ENCODE peak calls at places on chromosomes 2 and 18, in ten cellular contexts. A is GM12878, G is K562, Y is mammary epithelial cell, N is fibroblast of lung, B is H1, L is HCT116, K is astrocyte, M is neural progenitor cell, X is GM23248. R is an unnamed sample.

GRCh38 chr18:36544036-36544725 is 246.7 kb downstream of the FHOD3 start:
- DNase-seq in Y (peak), A (no peak), N (peak), K (peak), X (no peak), B (no peak), G (no peak), M (no peak), L (no peak), R (no peak)

GRCh38 chr2:171673928-171674327 is 13.3 kb upstream of the DYNC1I2 start:
- DNase-seq in L (no peak), N (no peak), K (no peak), G (no peak), Y (no peak), A (no peak), B (no peak), M (no peak), X (peak), R (no peak)

GRCh38 chr2:85257359-85258193 is 70.2 kb downstream of the TGOLN2 start:
- DNase-seq in Y (no peak), N (no peak), X (peak), L (no peak), K (no peak), A (no peak), M (no peak), B (no peak), G (no peak), R (no peak)

GRCh38 chr18:79988925-79989361 is 580 bp upstream of the TXNL4A start:
- DNase-seq in A (no peak), B (no peak), K (peak), G (no peak), M (peak), N (peak), Y (no peak), X (peak), L (no peak), R (peak)

GRCh38 chr2:227805578-227805977 is 8.1 kb upstream of the CCL20 start:
- DNase-seq in N (peak), B (no peak), L (no peak), G (no peak), X (no peak), Y (no peak), A (peak), M (no peak), K (peak), R (no peak)

GRCh38 chr18:9708882-9709877 is 1.1 kb downstream of the RAB31 start:
- DNase-seq in K (no peak), Y (no peak), G (peak), X (peak), N (peak), M (peak), A (no peak), L (no peak), B (no peak), R (no peak)

GRCh38 chr18:75276813-75277628 is 66.4 kb downstream of the TSHZ1 start:
- DNase-seq in L (no peak), N (peak), G (no peak), K (peak), X (peak), B (no peak), A (no peak), Y (no peak), M (no peak), R (no peak)

GRCh38 chr2:14975401-14975800 is 342.9 kb downstream of the LRATD1 start:
- DNase-seq in A (no peak), X (peak), Y (peak), G (no peak), N (peak), K (peak), B (no peak), M (no peak), L (no peak), R (no peak)

GRCh38 chr2:19362652-19363473 is 4.4 kb upstream of the OSR1 start:
- DNase-seq in G (peak), B (no peak), Y (peak), M (peak), A (no peak), K (peak), L (peak), X (peak), N (peak), R (peak)

GRCh38 chr2:75466708-75467311 is 93.9 kb downstream of the EVA1A start:
- DNase-seq in G (peak), N (peak), X (peak), L (peak), B (peak), A (no peak), Y (peak), M (peak), K (no peak), R (no peak)

GRCh38 chr2:58852243-58852642 is 611.1 kb upstream of the FANCL start:
- DNase-seq in G (no peak), Y (no peak), M (no peak), X (no peak), B (no peak), A (no peak), L (no peak), K (no peak), N (no peak), R (no peak)

GRCh38 chr2:100281521-100282438 is 40.5 kb downstream of the LONRF2 start:
- DNase-seq in A (no peak), L (no peak), M (peak), G (peak), Y (no peak), B (no peak), X (peak), K (peak), N (peak), R (no peak)

GRCh38 chr2:8644605-8645175 is 37.2 kb upstream of the ID2 start:
- DNase-seq in L (no peak), K (no peak), X (no peak), B (no peak), G (peak), A (no peak), Y (no peak), N (no peak), M (no peak), R (peak)

GRCh38 chr2:177147093-177147694 is 65.4 kb upstream of the HNRNPA3 start:
- DNase-seq in B (no peak), M (peak), A (peak), Y (peak), K (peak), G (peak), L (no peak), X (peak), N (peak), R (peak)

GRCh38 chr2:234631896-234632514 is 135.1 kb upstream of the ARL4C start:
- DNase-seq in L (no peak), N (no peak), A (no peak), X (no peak), K (no peak), M (peak), G (no peak), Y (no peak), B (peak), R (no peak)

GRCh38 chr2:133063792-133064191 is 393.8 kb upstream of the LYPD1 start:
- DNase-seq in Y (peak), L (no peak), B (peak), G (no peak), X (peak), A (no peak), K (peak), M (peak), N (peak), R (peak)

GRCh38 chr2:145028055-145028630 is 508.2 kb upstream of the ZEB2 start:
- DNase-seq in N (no peak), M (no peak), B (no peak), L (no peak), G (no peak), K (no peak), A (no peak), X (no peak), Y (no peak), R (no peak)

GRCh38 chr18:4831127-4831526 is 365.9 kb downstream of the AKAIN1 start:
- DNase-seq in K (no peak), X (no peak), Y (no peak), L (no peak), M (no peak), N (no peak), B (no peak), A (no peak), G (no peak), R (no peak)

GRCh38 chr2:207226243-207226642 is 60.5 kb upstream of the KLF7 start:
- DNase-seq in Y (no peak), G (no peak), N (no peak), K (no peak), L (no peak), M (no peak), B (no peak), X (peak), A (no peak), R (no peak)

GRCh38 chr2:104855174-104856085 is 1.5 kb downstream of the POU3F3 start:
- DNase-seq in M (peak), X (no peak), A (no peak), B (no peak), K (no peak), L (no peak), G (no peak), N (no peak), Y (no peak), R (no peak)

GRCh38 chr2:104853926-104854506 is at the start of gene POU3F3:
- DNase-seq in G (no peak), B (peak), M (peak), L (no peak), A (no peak), K (peak), Y (no peak), N (peak), X (peak), R (no peak)

GRCh38 chr2:104853401-104853925 is 452 bp upstream of the POU3F3 start:
- DNase-seq in Y (no peak), M (no peak), X (no peak), A (no peak), K (no peak), B (no peak), G (no peak), L (no peak), N (no peak), R (no peak)

GRCh38 chr2:104856086-104856972 is 2.4 kb downstream of the POU3F3 start:
- DNase-seq in Y (no peak), K (no peak), B (no peak), A (no peak), N (peak), L (no peak), G (no peak), X (no peak), M (peak), R (no peak)

DNA sequence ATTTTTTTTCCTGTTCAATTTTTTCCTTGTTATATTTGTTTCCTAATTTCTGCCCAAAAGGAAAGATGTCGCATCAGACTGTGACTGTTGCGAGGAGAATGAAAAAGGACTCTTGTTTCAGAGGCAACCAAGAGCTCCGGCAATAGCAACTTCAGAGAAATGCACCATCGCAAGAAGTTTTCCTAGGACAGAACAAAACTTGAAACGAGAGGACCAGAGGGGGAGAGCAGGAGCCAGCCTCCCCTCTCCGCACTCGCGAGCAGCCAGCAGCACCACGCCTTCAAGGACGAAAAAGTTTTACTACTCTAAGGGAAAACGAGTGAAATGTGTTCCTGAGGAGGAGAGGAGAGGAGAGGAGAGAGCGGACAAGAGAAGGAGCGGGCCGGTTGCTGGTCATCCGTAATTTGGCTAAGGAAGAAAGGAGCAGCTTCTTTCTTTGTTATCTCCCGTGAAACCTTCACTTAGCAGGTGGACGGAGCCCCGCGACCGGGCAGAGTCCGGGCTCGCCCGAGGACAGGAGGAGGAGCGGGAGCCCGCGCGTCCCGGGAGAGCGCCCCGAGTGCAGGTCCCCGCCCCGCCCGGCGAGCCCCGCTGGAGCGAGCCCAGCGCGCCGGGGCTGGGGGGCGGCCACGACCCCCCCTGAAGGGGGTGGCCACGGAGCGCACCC is 725 bp downstream of the POU3F3 start:
- DNase-seq in A (no peak), K (no peak), Y (no peak), G (no peak), L (no peak), X (peak), N (peak), M (peak), B (no peak), R (no peak)
- TF ChIP-seq EZH2 in A (peak), K (peak), Y (peak), G (no peak), L (no peak), X (peak), N (peak), M (peak), B (peak), R (no peak)

GRCh38 chr2:215876139-215876936 is 137.0 kb downstream of the MREG start:
- DNase-seq in G (no peak), N (no peak), K (no peak), L (no peak), A (no peak), Y (no peak), M (no peak), X (no peak), B (no peak), R (no peak)

GRCh38 chr2:215880970-215881369 is 132.4 kb downstream of the MREG start:
- DNase-seq in M (no peak), N (peak), X (no peak), G (no peak), L (no peak), Y (no peak), A (peak), B (no peak), K (no peak), R (no peak)

GRCh38 chr2:215879977-215880940 is 133.1 kb downstream of the MREG start:
- DNase-seq in N (no peak), X (no peak), A (no peak), Y (no peak), L (no peak), M (no peak), B (no peak), G (no peak), K (no peak), R (no peak)

GRCh38 chr2:215876937-215877238 is 136.5 kb downstream of the MREG start:
- DNase-seq in A (no peak), M (no peak), B (no peak), K (no peak), L (no peak), N (no peak), G (no peak), Y (no peak), X (no peak), R (no peak)

GRCh38 chr2:215878476-215879063 is 134.8 kb downstream of the MREG start:
- DNase-seq in B (no peak), K (peak), G (no peak), X (peak), A (no peak), M (no peak), Y (peak), L (no peak), N (peak), R (no peak)
- H3K9ac ChIP-seq in B (no peak), K (no peak), G (no peak), X (peak), A (no peak), M (no peak), Y (no peak), L (no peak), N (no peak), R (no peak)

GRCh38 chr2:108305901-108306300 is 17.2 kb downstream of the SULT1C2 start:
- DNase-seq in X (peak), N (peak), K (peak), B (no peak), M (no peak), Y (no peak), L (no peak), G (no peak), A (no peak), R (no peak)
- TF ChIP-seq EZH2 in X (no peak), N (no peak), K (no peak), B (no peak), M (no peak), Y (no peak), L (no peak), G (no peak), A (no peak), R (no peak)

GRCh38 chr2:20526146-20526545 is 79.3 kb downstream of the RHOB start:
- DNase-seq in G (no peak), A (no peak), Y (no peak), L (no peak), B (no peak), X (no peak), N (peak), M (no peak), K (no peak), R (peak)

GRCh38 chr2:20523798-20524197 is 76.9 kb downstream of the RHOB start:
- DNase-seq in X (no peak), M (no peak), L (no peak), G (no peak), Y (no peak), K (no peak), N (no peak), A (no peak), B (no peak), R (no peak)

GRCh38 chr2:20523053-20523452 is 76.2 kb downstream of the RHOB start:
- DNase-seq in L (no peak), M (no peak), B (no peak), Y (no peak), A (no peak), N (no peak), K (no peak), X (no peak), G (no peak), R (no peak)

GRCh38 chr2:20525041-20526035 is 78.5 kb downstream of the RHOB start:
- DNase-seq in X (peak), N (peak), L (no peak), G (peak), M (no peak), B (no peak), Y (peak), A (peak), K (peak), R (no peak)

DNA sequence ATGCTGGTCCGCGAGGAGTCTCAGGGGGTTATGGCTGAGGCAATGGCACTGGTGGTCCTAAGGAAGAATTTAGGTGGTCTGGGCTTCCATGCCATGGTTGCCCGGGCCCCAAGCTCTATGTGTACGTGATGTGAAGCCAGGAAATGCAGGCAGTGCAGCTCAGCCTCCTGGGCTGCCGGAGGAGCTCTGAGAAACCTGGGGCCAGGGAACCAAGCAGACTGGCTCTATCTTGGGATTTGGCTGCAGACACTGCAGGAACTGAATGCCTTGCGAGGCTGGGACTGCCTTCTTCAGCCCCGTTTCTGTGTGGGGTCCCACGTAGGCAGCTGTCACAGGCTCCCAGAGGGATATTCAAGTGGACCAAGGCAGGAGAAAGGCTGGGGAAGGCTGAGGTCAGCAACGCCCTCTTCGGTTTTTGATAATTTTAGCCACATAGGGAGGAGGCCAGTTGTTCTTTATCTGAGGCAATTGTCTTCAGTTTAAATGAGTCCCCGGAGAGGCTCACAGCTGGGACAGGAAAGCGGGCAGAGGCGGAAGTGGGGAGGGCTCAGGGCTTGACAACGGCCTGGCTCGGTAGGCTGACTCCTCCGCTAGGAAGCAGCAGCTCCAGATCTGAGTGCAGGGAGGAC is 77.7 kb downstream of the RHOB start:
- DNase-seq in L (no peak), B (no peak), K (no peak), G (peak), X (no peak), N (no peak), M (peak), Y (no peak), A (no peak), R (no peak)
- H3K9ac ChIP-seq in L (no peak), B (no peak), K (no peak), G (peak), X (no peak), N (no peak), M (no peak), Y (no peak), A (peak), R (no peak)

GRCh38 chr2:52465267-52465666 is 1302.3 kb upstream of the CHAC2 start:
- DNase-seq in B (no peak), N (peak), L (no peak), K (peak), G (no peak), X (no peak), M (no peak), Y (no peak), A (no peak), R (no peak)

GRCh38 chr2:52467189-52467588 is 1300.4 kb upstream of the CHAC2 start:
- DNase-seq in M (peak), A (no peak), N (no peak), L (no peak), G (no peak), Y (no peak), B (no peak), K (no peak), X (no peak), R (no peak)

GRCh38 chr2:52463457-52463856 is 1304.1 kb upstream of the CHAC2 start:
- DNase-seq in B (no peak), L (no peak), G (no peak), N (no peak), M (no peak), A (no peak), Y (no peak), X (no peak), K (no peak), R (no peak)
- TF ChIP-seq EZH2 in B (no peak), L (no peak), G (no peak), N (no peak), M (no peak), A (no peak), Y (no peak), X (no peak), K (no peak), R (no peak)